ENCODE peak calls at places on chromosomes 2 and 18, in five cellular contexts. H, D, W, G and C are unnamed samples.

GRCh38 chr2:20674974-20675679 is 8.2 kb downstream of the GDF7 start:
- DNase-seq in H (peak), D (no peak), W (no peak), G (peak), C (peak)

GRCh38 chr2:63064661-63065060 is 14.0 kb downstream of the OTX1 start:
- DNase-seq in H (no peak), D (no peak), W (no peak), G (no peak), C (no peak)

GRCh38 chr2:179268277-179268935 is 3.8 kb upstream of the SESTD1 start:
- DNase-seq in H (peak), D (no peak), W (peak), G (peak), C (peak)

GRCh38 chr18:79410171-79410641 is 14.5 kb downstream of the NFATC1 start:
- DNase-seq in H (no peak), D (no peak), W (no peak), G (no peak), C (no peak)

GRCh38 chr2:241267249-241268067 is 48.0 kb downstream of the HDLBP start:
- DNase-seq in H (no peak), D (no peak), W (no peak), G (no peak), C (no peak)

GRCh38 chr2:168633895-168634294 is 168.5 kb upstream of the NOSTRIN start:
- DNase-seq in H (no peak), D (no peak), W (no peak), G (no peak), C (no peak)

GRCh38 chr2:37604716-37605115 is 66.7 kb downstream of the CDC42EP3 start:
- DNase-seq in H (no peak), D (no peak), W (no peak), G (peak), C (peak)

GRCh38 chr2:650343-651310 is 26.6 kb downstream of the TMEM18 start:
- DNase-seq in H (no peak), D (no peak), W (no peak), G (no peak), C (no peak)

GRCh38 chr2:178190938-178191910 is 3.1 kb upstream of the OSBPL6 start:
- DNase-seq in H (no peak), D (no peak), W (no peak), G (peak), C (peak)

GRCh38 chr2:151484100-151484499 is 74.4 kb downstream of the RIF1 start:
- DNase-seq in H (no peak), D (no peak), W (no peak), G (no peak), C (no peak)

GRCh38 chr2:86223098-86223681 is 23.9 kb downstream of the MRPL35 start:
- DNase-seq in H (peak), D (peak), W (peak), G (peak), C (no peak)

GRCh38 chr18:62751341-62751821 is 36.0 kb downstream of the PHLPP1 start:
- DNase-seq in H (peak), D (peak), W (no peak), G (peak), C (no peak)

GRCh38 chr2:25018681-25019080 is 23.2 kb upstream of the EFR3B start:
- DNase-seq in H (no peak), D (no peak), W (no peak), G (no peak), C (no peak)

GRCh38 chr2:75221872-75222271 is 22.6 kb upstream of the TACR1 start:
- DNase-seq in H (peak), D (no peak), W (no peak), G (peak), C (peak)

GRCh38 chr2:51997571-51997970 is 965.6 kb upstream of the NRXN1 start:
- DNase-seq in H (no peak), D (no peak), W (no peak), G (peak), C (peak)

GRCh38 chr2:132646805-132647115 is 23.2 kb downstream of the LYPD1 start:
- DNase-seq in H (no peak), D (no peak), W (no peak), G (no peak), C (no peak)
- TF ChIP-seq CTCF in H (no peak), D (no peak), W (no peak), G (no peak), C (no peak)

DNA sequence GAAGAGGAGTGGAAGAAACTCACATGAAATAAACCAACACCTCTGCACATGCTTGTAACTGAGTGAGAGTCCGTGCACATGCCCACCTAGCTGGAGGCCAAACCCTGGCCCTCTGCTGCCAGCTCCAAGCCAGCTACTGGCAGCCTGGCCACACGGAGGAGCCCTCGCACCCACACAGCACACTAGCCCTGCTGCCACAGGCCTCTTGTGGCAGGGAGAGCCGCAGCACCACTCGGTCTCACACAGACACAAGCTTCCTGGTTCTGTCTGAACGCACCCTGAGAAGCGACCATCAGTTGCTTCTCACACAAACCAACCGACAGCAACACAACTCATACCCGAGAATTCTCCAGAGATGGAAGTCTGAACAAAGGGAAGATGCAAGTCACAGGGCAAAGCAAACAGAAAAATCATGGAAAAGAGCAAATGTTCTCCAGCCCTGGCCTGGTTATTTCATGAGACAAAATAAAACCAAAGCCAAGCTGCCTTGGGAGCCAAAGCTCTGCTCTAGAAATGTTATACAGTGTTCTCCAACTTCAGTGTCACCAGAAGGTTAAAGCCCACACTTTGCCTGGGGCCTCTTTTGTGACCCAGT is 65.1 kb downstream of the FBXO15 start:
- DNase-seq in H (peak), D (peak), W (peak), G (peak), C (peak)
- TF ChIP-seq CTCF in H (no peak), D (peak), W (peak), G (peak), C (peak)

GRCh38 chr2:60818272-60818671 is 62.2 kb downstream of the PAPOLG start:
- DNase-seq in H (peak), D (no peak), W (no peak), G (no peak), C (peak)
- TF ChIP-seq CTCF in H (no peak), D (no peak), W (no peak), G (peak), C (no peak)

GRCh38 chr18:28178720-28179119 is 1.8 kb upstream of the CDH2 start:
- DNase-seq in H (no peak), D (no peak), W (no peak), G (peak), C (peak)

GRCh38 chr18:28177828-28178635 is 1.1 kb upstream of the CDH2 start:
- DNase-seq in H (no peak), D (no peak), W (no peak), G (peak), C (peak)

GRCh38 chr18:28176674-28176932 is 327 bp downstream of the CDH2 start:
- DNase-seq in H (no peak), D (no peak), W (no peak), G (no peak), C (no peak)

GRCh38 chr18:28175930-28176673 is 828 bp downstream of the CDH2 start:
- DNase-seq in H (peak), D (no peak), W (no peak), G (no peak), C (peak)

DNA sequence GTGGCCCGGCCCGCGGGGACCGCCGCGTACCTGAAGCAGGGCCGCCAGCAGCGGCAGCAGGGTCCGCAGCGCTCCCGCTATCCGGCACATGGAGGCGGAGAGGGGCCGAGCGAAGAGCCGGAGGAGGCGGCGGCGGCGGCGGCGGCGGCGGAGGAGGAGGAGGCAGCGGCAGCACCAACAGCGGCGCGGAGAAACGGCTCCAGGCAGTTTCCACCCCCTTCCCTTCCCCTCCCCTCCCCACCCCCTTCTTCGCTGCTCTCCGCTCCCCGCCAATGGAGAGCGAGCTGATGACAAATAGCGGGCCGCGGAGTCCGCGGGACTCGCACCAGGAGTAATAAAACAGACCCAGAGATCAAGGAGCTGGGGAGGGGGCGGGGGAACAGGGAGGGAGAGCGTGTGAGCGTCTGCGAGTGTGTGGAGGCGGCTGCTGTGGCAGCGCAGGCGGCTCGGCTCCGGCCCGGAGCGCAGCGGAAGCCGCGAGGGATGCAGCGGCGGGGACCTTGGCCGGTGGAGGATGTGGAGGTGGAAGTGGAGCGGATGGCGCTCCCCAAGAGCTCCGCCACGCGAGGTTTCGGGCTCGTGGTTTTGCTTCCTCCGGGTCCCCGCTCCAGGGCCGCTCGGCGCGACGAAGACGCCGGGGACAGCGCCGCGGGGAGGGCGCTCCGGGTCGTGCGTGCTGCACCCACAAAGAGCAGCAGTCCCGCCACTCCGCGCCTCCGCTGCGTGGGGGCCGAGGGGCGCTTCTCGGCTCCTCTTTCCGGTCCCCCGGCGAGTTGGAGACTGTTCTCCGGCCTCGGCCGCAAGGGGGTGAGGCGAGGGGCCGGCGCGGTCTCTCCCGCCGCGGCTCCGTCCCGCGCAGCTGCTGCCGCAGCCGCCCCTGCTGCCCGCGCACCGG is at the start of gene CDH2:
- DNase-seq in H (peak), D (no peak), W (no peak), G (peak), C (peak)
- TF ChIP-seq CTCF in H (peak), D (no peak), W (no peak), G (no peak), C (no peak)

GRCh38 chr18:48951448-48952286 is 902 bp upstream of the SMAD7 start:
- DNase-seq in H (peak), D (peak), W (peak), G (peak), C (peak)

GRCh38 chr18:48950536-48951447 is at the start of gene SMAD7:
- DNase-seq in H (peak), D (no peak), W (peak), G (peak), C (peak)

GRCh38 chr18:48949051-48949605 is 1.6 kb downstream of the SMAD7 start:
- DNase-seq in H (no peak), D (peak), W (peak), G (peak), C (peak)

GRCh38 chr18:48948112-48949050 is 2.4 kb downstream of the SMAD7 start:
- DNase-seq in H (peak), D (peak), W (peak), G (peak), C (peak)

DNA sequence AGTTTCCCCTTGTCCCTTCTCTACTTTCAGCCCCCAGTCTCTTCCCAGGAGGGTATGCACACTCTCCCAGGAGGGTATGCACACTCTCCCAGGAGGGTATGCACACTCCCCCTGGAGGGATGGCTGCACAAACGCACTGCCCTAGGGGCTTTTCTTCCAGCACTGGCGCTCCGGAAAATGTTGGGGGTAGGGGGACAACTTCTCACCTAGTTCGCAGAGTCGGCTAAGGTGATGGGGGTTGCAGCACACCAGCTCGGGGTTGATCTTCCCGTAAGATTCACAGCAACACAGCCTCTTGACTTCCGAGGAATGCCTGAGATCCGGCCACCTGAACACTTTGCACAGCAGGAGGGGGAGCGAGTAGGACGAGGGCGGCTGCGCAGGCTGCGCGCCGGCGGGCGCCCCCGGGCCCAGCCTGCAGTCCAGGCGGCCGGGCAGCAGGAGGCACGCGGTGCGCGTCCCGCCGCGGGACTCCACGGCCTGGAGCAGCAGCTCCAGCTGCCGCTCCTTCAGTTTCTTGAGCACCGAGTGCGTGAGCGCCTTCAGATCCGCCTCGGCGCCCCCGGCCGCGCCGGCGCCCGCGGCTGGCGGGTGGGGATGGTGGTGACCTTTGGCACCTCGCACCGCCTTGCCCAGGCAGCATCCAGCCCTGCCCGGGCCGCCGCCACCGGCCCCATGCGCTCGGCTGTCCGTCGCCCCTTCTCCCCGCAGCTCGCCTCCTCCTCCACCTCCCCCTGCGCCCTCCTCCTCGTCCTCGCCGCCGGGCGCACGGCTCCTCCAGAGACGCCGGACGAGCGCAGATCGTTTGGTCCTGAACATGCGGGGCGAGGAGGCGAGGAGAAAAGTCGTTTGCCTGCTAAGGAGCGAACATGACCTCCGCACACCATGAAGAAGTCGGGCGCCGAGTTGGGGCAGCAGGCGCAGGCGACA is 894 bp downstream of the SMAD7 start:
- DNase-seq in H (peak), D (peak), W (peak), G (peak), C (peak)
- TF ChIP-seq CTCF in H (no peak), D (no peak), W (no peak), G (no peak), C (peak)

GRCh38 chr2:216775043-216775453 is 79.7 kb upstream of the IGFBP5 start:
- DNase-seq in H (peak), D (no peak), W (no peak), G (peak), C (peak)
- TF ChIP-seq CTCF in H (peak), D (no peak), W (no peak), G (no peak), C (no peak)

GRCh38 chr2:71066856-71067255 is 1.6 kb upstream of the NAGK start:
- DNase-seq in H (no peak), D (no peak), W (no peak), G (no peak), C (no peak)
- TF ChIP-seq CTCF in H (no peak), D (no peak), W (no peak), G (no peak), C (no peak)

GRCh38 chr2:199490049-199490448 is 32.3 kb upstream of the SATB2 start:
- DNase-seq in H (no peak), D (no peak), W (no peak), G (no peak), C (no peak)

GRCh38 chr2:199485732-199486335 is 28.1 kb upstream of the SATB2 start:
- DNase-seq in H (peak), D (peak), W (peak), G (peak), C (peak)

GRCh38 chr2:199488772-199489400 is 31.1 kb upstream of the SATB2 start:
- DNase-seq in H (peak), D (peak), W (peak), G (peak), C (peak)

GRCh38 chr2:199480966-199481365 is 23.2 kb upstream of the SATB2 start:
- DNase-seq in H (no peak), D (no peak), W (no peak), G (no peak), C (no peak)

GRCh38 chr2:199484927-199485326 is 27.2 kb upstream of the SATB2 start:
- DNase-seq in H (no peak), D (peak), W (peak), G (no peak), C (peak)
- TF ChIP-seq CTCF in H (peak), D (peak), W (no peak), G (peak), C (peak)

DNA sequence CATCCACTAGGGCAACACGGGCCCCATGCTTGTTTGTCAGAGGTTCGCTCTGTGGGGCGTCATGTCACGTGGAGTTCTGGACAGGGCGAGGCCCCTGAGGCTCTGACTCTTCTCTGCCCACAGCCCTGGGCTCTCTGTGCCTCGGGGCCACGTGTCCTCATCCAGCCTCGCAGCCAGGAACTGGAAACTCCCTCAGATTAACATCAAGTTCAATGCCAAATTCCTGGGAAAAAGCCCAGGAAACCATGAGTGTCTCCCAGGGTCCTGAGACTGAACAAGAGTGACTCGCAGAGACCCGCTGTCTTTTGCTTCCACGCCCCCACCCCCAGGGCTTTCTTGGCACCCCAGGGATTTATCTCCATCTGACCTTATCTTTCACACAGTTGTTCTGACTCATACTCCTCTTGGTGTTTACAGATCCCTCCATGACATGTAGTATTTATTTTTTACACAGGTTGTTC is 174.0 kb upstream of the PIEZO2 start:
- DNase-seq in H (peak), D (no peak), W (no peak), G (peak), C (peak)
- TF ChIP-seq CTCF in H (no peak), D (no peak), W (no peak), G (no peak), C (no peak)